ENCODE peak calls at places on chromosome 2, in seven cellular contexts. M, A, I, T, P, E and V are unnamed samples.

GRCh38 chr2:23510471-23510870 is 125.5 kb downstream of the KLHL29 start:
- DNase-seq in M (no peak), A (no peak), I (no peak), T (no peak), P (no peak), E (no peak), V (no peak)

GRCh38 chr2:77807531-77808215 is 285.5 kb upstream of the LRRTM4 start:
- DNase-seq in M (no peak), A (no peak), I (no peak), T (peak; percentile 27), P (no peak), E (no peak), V (peak; percentile 31)

GRCh38 chr2:238916875-238917590 is 69.1 kb downstream of the TWIST2 start:
- DNase-seq in M (no peak), A (no peak), I (no peak), T (no peak), P (no peak), E (no peak), V (no peak)

GRCh38 chr2:217160103-217160502 is 300.2 kb upstream of the TNP1 start:
- DNase-seq in M (no peak), A (no peak), I (no peak), T (no peak), P (no peak), E (no peak), V (peak; percentile 66)

GRCh38 chr2:150256746-150257145 is 230.7 kb downstream of the RND3 start:
- DNase-seq in M (no peak), A (no peak), I (no peak), T (no peak), P (no peak), E (no peak), V (no peak)

GRCh38 chr2:200336980-200337615 is 30.6 kb downstream of the SPATS2L start:
- DNase-seq in M (no peak), A (no peak), I (no peak), T (no peak), P (no peak), E (no peak), V (no peak)

GRCh38 chr2:142668420-142668819 is 209.0 kb upstream of the KYNU start:
- DNase-seq in M (no peak), A (no peak), I (no peak), T (no peak), P (no peak), E (no peak), V (no peak)

GRCh38 chr2:20423847-20424246 is 23.0 kb upstream of the RHOB start:
- DNase-seq in M (no peak), A (no peak), I (no peak), T (no peak), P (no peak), E (no peak), V (no peak)

GRCh38 chr2:150134223-150134858 is 353.1 kb downstream of the RND3 start:
- DNase-seq in M (no peak), A (no peak), I (no peak), T (no peak), P (no peak), E (no peak), V (no peak)

GRCh38 chr2:41127351-41127750 is 675.5 kb upstream of the SLC8A1 start:
- DNase-seq in M (no peak), A (no peak), I (no peak), T (no peak), P (no peak), E (no peak), V (no peak)

GRCh38 chr2:168165418-168165817 is 82.0 kb downstream of the STK39 start:
- DNase-seq in M (no peak), A (no peak), I (no peak), T (peak; percentile 61), P (no peak), E (no peak), V (no peak)

GRCh38 chr2:151297882-151298281 is 8.4 kb upstream of the NMI start:
- DNase-seq in M (no peak), A (no peak), I (no peak), T (no peak), P (no peak), E (no peak), V (no peak)

GRCh38 chr2:157692768-157693167 is 64.1 kb upstream of the ACVR1C start:
- DNase-seq in M (no peak), A (no peak), I (no peak), T (no peak), P (peak; percentile 82), E (no peak), V (peak; percentile 97)

GRCh38 chr2:79892123-79892522 is 379.3 kb downstream of the CTNNA2 start:
- DNase-seq in M (no peak), A (no peak), I (no peak), T (no peak), P (no peak), E (no peak), V (no peak)

GRCh38 chr2:127592761-127593227 is 53.2 kb upstream of the GPR17 start:
- DNase-seq in M (no peak), A (no peak), I (no peak), T (no peak), P (no peak), E (no peak), V (no peak)

GRCh38 chr2:191675807-191676667 is 1.9 kb upstream of the NABP1 start:
- DNase-seq in M (peak; percentile 37), A (peak; percentile 37), I (peak; percentile 60), T (no peak), P (no peak), E (peak; percentile 32), V (no peak)

GRCh38 chr2:214856116-214856515 is 46.6 kb upstream of the BARD1 start:
- DNase-seq in M (no peak), A (no peak), I (no peak), T (no peak), P (no peak), E (no peak), V (no peak)

GRCh38 chr2:127100261-127101047 is 6.5 kb downstream of the BIN1 start:
- DNase-seq in M (no peak), A (no peak), I (peak; percentile 83), T (no peak), P (no peak), E (no peak), V (no peak)

GRCh38 chr2:5926896-5927512 is 234.8 kb downstream of the SOX11 start:
- DNase-seq in M (no peak), A (no peak), I (no peak), T (no peak), P (no peak), E (no peak), V (no peak)

GRCh38 chr2:241882090-241882625 is 12.6 kb downstream of the RTP5 start:
- DNase-seq in M (peak; percentile 67), A (no peak), I (peak; percentile 70), T (peak; percentile 43), P (no peak), E (no peak), V (no peak)

GRCh38 chr2:73069041-73069854 is 2.3 kb downstream of the SFXN5 start:
- DNase-seq in M (no peak), A (no peak), I (no peak), T (no peak), P (no peak), E (no peak), V (no peak)

GRCh38 chr2:23401427-23402204 is 16.6 kb downstream of the KLHL29 start:
- DNase-seq in M (no peak), A (no peak), I (no peak), T (no peak), P (peak; percentile 93), E (no peak), V (no peak)

GRCh38 chr2:64534363-64534762 is 10.2 kb downstream of the AFTPH start:
- DNase-seq in M (no peak), A (no peak), I (no peak), T (no peak), P (no peak), E (no peak), V (no peak)

GRCh38 chr2:120239488-120240287 is 13.0 kb upstream of the RALB start:
- DNase-seq in M (no peak), A (no peak), I (no peak), T (peak; percentile 28), P (no peak), E (no peak), V (no peak)

GRCh38 chr2:15681089-15681885 is 89.6 kb downstream of the DDX1 start:
- DNase-seq in M (no peak), A (no peak), I (no peak), T (no peak), P (no peak), E (no peak), V (no peak)

GRCh38 chr2:46829240-46829970 is 86.2 kb downstream of the MCFD2 start:
- DNase-seq in M (no peak), A (no peak), I (no peak), T (no peak), P (no peak), E (no peak), V (no peak)

GRCh38 chr2:44747794-44748193 is 193.7 kb upstream of the SIX3 start:
- DNase-seq in M (no peak), A (no peak), I (no peak), T (no peak), P (no peak), E (no peak), V (no peak)

GRCh38 chr2:25297738-25298137 is 44.0 kb downstream of the DNMT3A start:
- DNase-seq in M (no peak), A (no peak), I (no peak), T (no peak), P (no peak), E (no peak), V (no peak)

GRCh38 chr2:196459539-196459938 is 180.0 kb upstream of the CCDC150 start:
- DNase-seq in M (no peak), A (no peak), I (no peak), T (no peak), P (no peak), E (no peak), V (no peak)

GRCh38 chr2:219335373-219335786 is 2.8 kb upstream of the RESP18 start:
- DNase-seq in M (no peak), A (no peak), I (no peak), T (peak; percentile 6), P (no peak), E (no peak), V (peak; percentile 8)

GRCh38 chr2:222448806-222449205 is 24.5 kb downstream of the SGPP2 start:
- DNase-seq in M (no peak), A (no peak), I (peak; percentile 47), T (no peak), P (no peak), E (no peak), V (no peak)

GRCh38 chr2:228023619-228024018 is 152.2 kb downstream of the DAW1 start:
- DNase-seq in M (no peak), A (no peak), I (no peak), T (no peak), P (no peak), E (no peak), V (no peak)

GRCh38 chr2:43300781-43301586 is 74.6 kb upstream of the ZFP36L2 start:
- DNase-seq in M (no peak), A (no peak), I (no peak), T (no peak), P (no peak), E (no peak), V (peak; percentile 51)

GRCh38 chr2:119264781-119265692 is 41.4 kb downstream of the STEAP3 start:
- DNase-seq in M (peak; percentile 17), A (no peak), I (peak; percentile 26), T (peak; percentile 72), P (no peak), E (no peak), V (no peak)

GRCh38 chr2:194870974-194871535 is 786.0 kb upstream of the SLC39A10 start:
- DNase-seq in M (no peak), A (no peak), I (no peak), T (no peak), P (no peak), E (no peak), V (no peak)

GRCh38 chr2:157413342-157414035 is 30.4 kb downstream of the CYTIP start:
- DNase-seq in M (no peak), A (peak; percentile 16), I (no peak), T (no peak), P (no peak), E (peak; percentile 42), V (no peak)

GRCh38 chr2:31203916-31204315 is 13.4 kb downstream of the CAPN14 start:
- DNase-seq in M (no peak), A (no peak), I (no peak), T (no peak), P (no peak), E (no peak), V (no peak)

GRCh38 chr2:106057206-106057605 is 136.9 kb downstream of the UXS1 start:
- DNase-seq in M (peak; percentile 13), A (peak; percentile 36), I (no peak), T (no peak), P (no peak), E (peak; percentile 67), V (peak; percentile 56)